ENCODE peak calls at places on chromosomes 6 and 20, in ten cellular contexts. R is activated CD4-positive, alpha-beta T cell treated with anti-CD3 and anti-CD28 coated beads, Interleukin-2, amount 50 U/mL, for 1 hour; U is foreskin fibroblast; Y is fibroblast of pulmonary artery; N is aorta; X is fibroblast of mammary gland; P is KBM-7; F is pancreas; D is iris pigment epithelial cell; S is stimulated activated CD8-positive, alpha-beta memory T cell treated with anti-CD3 and anti-CD28 coated beads, Interleukin-4, amount 100 ng/mL, for 4 hours. Z is an unnamed sample.
A peak's percentile ranks its signal among the peaks of the same experiment; 100 is the strongest.

GRCh38 chr6:27297857-27298730 is 14.0 kb downstream of the POM121L2 start:
- DNase-seq in X (peak; percentile 75), Y (peak; percentile 55), P (no peak), N (no peak), D (peak; percentile 63), S (no peak), R (no peak), U (peak; percentile 63), F (no peak), Z (no peak)

GRCh38 chr20:47208534-47209174 is 147.8 kb downstream of the ZMYND8 start:
- DNase-seq in N (no peak), P (no peak), R (no peak), U (no peak), Y (no peak), D (no peak), S (no peak), X (no peak), F (no peak), Z (no peak)

GRCh38 chr6:27133281-27134227 is 113.9 kb upstream of the PRSS16 start:
- DNase-seq in X (peak; percentile 81), D (peak; percentile 84), Y (peak; percentile 75), U (peak; percentile 89), S (peak; percentile 26), N (peak; percentile 84), P (peak; percentile 91), R (peak; percentile 69), F (peak; percentile 65), Z (peak; percentile 56)

GRCh38 chr20:32019156-32019510 is 8.9 kb downstream of the CCM2L start:
- DNase-seq in D (no peak), P (no peak), R (no peak), F (no peak), S (no peak), Y (no peak), U (no peak), N (peak; percentile 75), X (no peak), Z (no peak)

GRCh38 chr20:20371681-20372080 is 3.8 kb downstream of the INSM1 start:
- DNase-seq in S (no peak), R (no peak), U (no peak), X (no peak), P (no peak), Y (no peak), D (no peak), N (no peak), F (no peak), Z (no peak)

GRCh38 chr6:142926494-142927273 is 18.3 kb downstream of the HIVEP2 start:
- DNase-seq in P (peak; percentile 53), N (peak; percentile 91), F (peak; percentile 85), R (peak; percentile 72), U (peak; percentile 93), S (peak; percentile 33), X (peak; percentile 85), Y (peak; percentile 95), D (peak; percentile 95), Z (peak; percentile 52)

GRCh38 chr6:29887330-29887818 is 55.0 kb upstream of the HLA-A start:
- DNase-seq in P (peak; percentile 22), X (peak; percentile 21), Y (peak; percentile 6), D (peak; percentile 13), N (peak; percentile 83), U (peak; percentile 42), R (peak; percentile 44), F (peak; percentile 70), S (no peak), Z (peak; percentile 60)

GRCh38 chr20:64224344-64225165 is 31.0 kb upstream of the PCMTD2 start:
- DNase-seq in U (peak; percentile 94), F (no peak), R (no peak), S (no peak), X (peak; percentile 87), D (peak; percentile 95), N (no peak), P (no peak), Y (peak; percentile 81), Z (no peak)

GRCh38 chr6:14321992-14322772 is 204.6 kb downstream of the CD83 start:
- DNase-seq in U (no peak), D (no peak), N (no peak), F (no peak), P (no peak), S (no peak), Y (no peak), R (no peak), X (no peak), Z (no peak)

GRCh38 chr6:107657755-107658461 is 166.2 kb downstream of the SCML4 start:
- DNase-seq in X (peak; percentile 69), R (peak; percentile 16), N (no peak), P (peak; percentile 62), D (peak; percentile 86), F (no peak), Y (peak; percentile 54), S (no peak), U (peak; percentile 40), Z (no peak)

GRCh38 chr6:29479560-29479959 is 8.2 kb downstream of the MAS1L start:
- DNase-seq in Y (no peak), X (no peak), U (no peak), N (no peak), F (no peak), P (no peak), S (no peak), R (no peak), D (no peak), Z (no peak)

GRCh38 chr20:41889125-41889870 is 271.1 kb upstream of the CHD6 start:
- DNase-seq in S (no peak), U (no peak), N (no peak), R (no peak), D (no peak), F (no peak), P (no peak), Y (no peak), X (no peak), Z (no peak)

GRCh38 chr20:61476956-61477355 is 224.9 kb downstream of the CDH4 start:
- DNase-seq in N (no peak), Y (no peak), F (no peak), U (no peak), S (no peak), R (no peak), P (no peak), X (no peak), D (no peak), Z (no peak)

GRCh38 chr6:128327890-128328289 is 192.5 kb downstream of the PTPRK start:
- DNase-seq in R (peak; percentile 7), Y (peak; percentile 56), P (peak; percentile 43), X (peak; percentile 50), U (peak; percentile 34), F (no peak), S (no peak), D (peak; percentile 42), N (no peak), Z (no peak)

GRCh38 chr20:9323622-9324021 is 190.8 kb upstream of the LAMP5 start:
- DNase-seq in D (no peak), F (no peak), X (no peak), N (no peak), R (no peak), S (no peak), U (peak; percentile 26), Y (peak; percentile 14), P (no peak), Z (no peak)

Z was measured in T-helper 17 cell.